ENCODE peak calls at places on chromosomes 13 and 19, in nine cellular contexts. One of them, this sample, is unnamed.

GRCh38 chr13:107864543-107865460 is 350.5 kb downstream of the LIG4 start:
- DNase-seq in K562: peak; percentile 84
- DNase-seq in WTC11: peak; percentile 35
- DNase-seq in GM20000: peak; percentile 34
- DNase-seq in Peyer's patch: no peak
- DNase-seq in colonic mucosa: no peak
- DNase-seq in endothelial cell: peak; percentile 58
- DNase-seq in tibial artery: no peak
- DNase-seq in suprapubic skin: no peak
- DNase-seq in this sample: no peak

GRCh38 chr19:16782719-16783118 is 46.5 kb upstream of the SIN3B start:
- DNase-seq in suprapubic skin: no peak
- DNase-seq in endothelial cell: no peak
- DNase-seq in WTC11: no peak
- DNase-seq in colonic mucosa: no peak
- DNase-seq in K562: no peak
- DNase-seq in GM20000: no peak
- DNase-seq in tibial artery: no peak
- DNase-seq in Peyer's patch: no peak
- DNase-seq in this sample: no peak

GRCh38 chr13:24698686-24699085 is 18.5 kb downstream of the ATP12A start:
- DNase-seq in endothelial cell: no peak
- DNase-seq in suprapubic skin: no peak
- DNase-seq in colonic mucosa: no peak
- DNase-seq in Peyer's patch: no peak
- DNase-seq in GM20000: no peak
- DNase-seq in tibial artery: no peak
- DNase-seq in K562: no peak
- DNase-seq in WTC11: no peak
- DNase-seq in this sample: no peak

GRCh38 chr13:99215466-99215865 is 14.8 kb downstream of the UBAC2 start:
- DNase-seq in endothelial cell: no peak
- DNase-seq in suprapubic skin: no peak
- DNase-seq in colonic mucosa: no peak
- DNase-seq in GM20000: no peak
- DNase-seq in K562: no peak
- DNase-seq in Peyer's patch: peak; percentile 77
- DNase-seq in tibial artery: no peak
- DNase-seq in WTC11: no peak
- DNase-seq in this sample: peak; percentile 60

GRCh38 chr13:69565334-69565733 is 542.3 kb upstream of the ATXN8OS start:
- DNase-seq in colonic mucosa: peak; percentile 20
- DNase-seq in tibial artery: no peak
- DNase-seq in Peyer's patch: no peak
- DNase-seq in endothelial cell: peak; percentile 31
- DNase-seq in WTC11: peak; percentile 34
- DNase-seq in K562: peak; percentile 7
- DNase-seq in GM20000: peak; percentile 10
- DNase-seq in suprapubic skin: no peak
- DNase-seq in this sample: no peak

GRCh38 chr19:55459950-55460657 is 1.3 kb downstream of the ISOC2 start:
- DNase-seq in WTC11: no peak
- DNase-seq in suprapubic skin: no peak
- DNase-seq in endothelial cell: no peak
- DNase-seq in K562: no peak
- DNase-seq in colonic mucosa: peak; percentile 46
- DNase-seq in GM20000: no peak
- DNase-seq in Peyer's patch: no peak
- DNase-seq in tibial artery: no peak
- DNase-seq in this sample: no peak

GRCh38 chr19:13134626-13135025 is 15.5 kb downstream of the STX10 start:
- DNase-seq in tibial artery: no peak
- DNase-seq in colonic mucosa: no peak
- DNase-seq in GM20000: no peak
- DNase-seq in suprapubic skin: no peak
- DNase-seq in K562: no peak
- DNase-seq in Peyer's patch: no peak
- DNase-seq in WTC11: no peak
- DNase-seq in endothelial cell: no peak
- DNase-seq in this sample: no peak

GRCh38 chr19:38580080-38580479 is 37.7 kb downstream of the MAP4K1 start:
- DNase-seq in K562: no peak
- DNase-seq in Peyer's patch: no peak
- DNase-seq in WTC11: no peak
- DNase-seq in suprapubic skin: no peak
- DNase-seq in tibial artery: no peak
- DNase-seq in endothelial cell: no peak
- DNase-seq in GM20000: no peak
- DNase-seq in colonic mucosa: no peak
- DNase-seq in this sample: no peak

GRCh38 chr13:26978081-26978860 is 193.3 kb downstream of the USP12 start:
- DNase-seq in endothelial cell: no peak
- DNase-seq in tibial artery: no peak
- DNase-seq in Peyer's patch: no peak
- DNase-seq in K562: no peak
- DNase-seq in GM20000: no peak
- DNase-seq in WTC11: peak; percentile 52
- DNase-seq in colonic mucosa: peak; percentile 75
- DNase-seq in suprapubic skin: no peak
- DNase-seq in this sample: no peak

GRCh38 chr13:103859952-103860351 is 793.7 kb upstream of the SLC10A2 start:
- DNase-seq in WTC11: no peak
- DNase-seq in K562: no peak
- DNase-seq in suprapubic skin: no peak
- DNase-seq in tibial artery: no peak
- DNase-seq in GM20000: no peak
- DNase-seq in endothelial cell: no peak
- DNase-seq in Peyer's patch: no peak
- DNase-seq in colonic mucosa: no peak
- DNase-seq in this sample: no peak

GRCh38 chr13:114027046-114027760 is 53.3 kb upstream of the C13orf46 start:
- DNase-seq in tibial artery: no peak
- DNase-seq in endothelial cell: no peak
- DNase-seq in Peyer's patch: no peak
- DNase-seq in WTC11: no peak
- DNase-seq in GM20000: no peak
- DNase-seq in K562: no peak
- DNase-seq in suprapubic skin: no peak
- DNase-seq in colonic mucosa: no peak
- DNase-seq in this sample: no peak

GRCh38 chr13:49643003-49643651 is 14.8 kb downstream of the ARL11 start:
- DNase-seq in endothelial cell: no peak
- DNase-seq in suprapubic skin: no peak
- DNase-seq in colonic mucosa: no peak
- DNase-seq in K562: no peak
- DNase-seq in Peyer's patch: no peak
- DNase-seq in tibial artery: no peak
- DNase-seq in WTC11: no peak
- DNase-seq in GM20000: no peak
- DNase-seq in this sample: no peak

GRCh38 chr13:84296386-84296785 is 414.1 kb upstream of the SLITRK1 start:
- DNase-seq in tibial artery: no peak
- DNase-seq in Peyer's patch: no peak
- DNase-seq in K562: no peak
- DNase-seq in colonic mucosa: no peak
- DNase-seq in suprapubic skin: no peak
- DNase-seq in GM20000: no peak
- DNase-seq in endothelial cell: no peak
- DNase-seq in WTC11: no peak
- DNase-seq in this sample: no peak

GRCh38 chr13:97573011-97573410 is 139.0 kb downstream of the RAP2A start:
- DNase-seq in K562: no peak
- DNase-seq in tibial artery: no peak
- DNase-seq in endothelial cell: no peak
- DNase-seq in WTC11: no peak
- DNase-seq in Peyer's patch: no peak
- DNase-seq in suprapubic skin: no peak
- DNase-seq in colonic mucosa: no peak
- DNase-seq in GM20000: no peak
- DNase-seq in this sample: no peak

DNA sequence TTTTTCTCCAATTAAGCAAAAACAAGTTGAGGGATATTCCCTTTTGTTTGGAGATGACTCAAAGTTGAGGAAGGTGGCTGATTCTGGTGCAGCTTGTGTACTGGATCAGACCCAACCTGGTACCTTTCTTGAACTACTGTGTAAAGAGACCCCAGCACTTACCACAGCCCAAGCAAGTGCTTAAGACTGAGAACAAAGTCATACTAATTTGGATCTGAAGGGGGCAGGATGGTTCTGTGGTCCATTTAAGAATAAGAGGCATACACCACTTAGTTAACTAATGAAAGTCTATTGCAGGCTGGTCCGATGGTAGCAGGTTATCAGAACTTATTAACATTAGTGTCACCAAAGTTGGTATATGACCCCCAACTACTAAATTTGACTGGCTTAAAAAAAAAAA is 6.3 kb downstream of the THSD1 start:
- DNase-seq in K562: no peak
- DNase-seq in GM20000: no peak
- DNase-seq in endothelial cell: no peak
- DNase-seq in suprapubic skin: no peak
- DNase-seq in Peyer's patch: no peak
- DNase-seq in colonic mucosa: no peak
- DNase-seq in WTC11: no peak
- DNase-seq in tibial artery: no peak
- DNase-seq in this sample: no peak
- TF ChIP-seq CTCF in K562: no peak
- TF ChIP-seq CTCF in GM20000: no peak
- TF ChIP-seq CTCF in endothelial cell: no peak
- TF ChIP-seq CTCF in suprapubic skin: no peak
- TF ChIP-seq CTCF in Peyer's patch: no peak
- TF ChIP-seq CTCF in colonic mucosa: no peak
- TF ChIP-seq CTCF in WTC11: no peak
- TF ChIP-seq CTCF in tibial artery: no peak
- TF ChIP-seq CTCF in this sample: no peak

GRCh38 chr13:45339399-45339798 is 1.6 kb downstream of the TPT1 start:
- DNase-seq in WTC11: no peak
- DNase-seq in endothelial cell: no peak
- DNase-seq in Peyer's patch: no peak
- DNase-seq in K562: no peak
- DNase-seq in tibial artery: no peak
- DNase-seq in suprapubic skin: no peak
- DNase-seq in GM20000: no peak
- DNase-seq in colonic mucosa: no peak
- DNase-seq in this sample: no peak

GRCh38 chr13:45339867-45340266 is 1.1 kb downstream of the TPT1 start:
- DNase-seq in K562: no peak
- DNase-seq in endothelial cell: no peak
- DNase-seq in GM20000: no peak
- DNase-seq in suprapubic skin: no peak
- DNase-seq in WTC11: no peak
- DNase-seq in tibial artery: no peak
- DNase-seq in colonic mucosa: no peak
- DNase-seq in Peyer's patch: no peak
- DNase-seq in this sample: no peak

GRCh38 chr13:45341799-45342584 is 1.0 kb upstream of the TPT1 start:
- DNase-seq in colonic mucosa: peak; percentile 66
- DNase-seq in WTC11: no peak
- DNase-seq in suprapubic skin: peak; percentile 84
- DNase-seq in endothelial cell: no peak
- DNase-seq in K562: no peak
- DNase-seq in GM20000: no peak
- DNase-seq in tibial artery: peak; percentile 77
- DNase-seq in Peyer's patch: peak; percentile 70
- DNase-seq in this sample: no peak

GRCh38 chr13:45341034-45341798 is at the start of gene TPT1:
- DNase-seq in tibial artery: peak; percentile 98
- DNase-seq in endothelial cell: peak; percentile 99
- DNase-seq in suprapubic skin: peak; percentile 100
- DNase-seq in WTC11: peak; percentile 98
- DNase-seq in Peyer's patch: peak; percentile 100
- DNase-seq in GM20000: peak; percentile 99
- DNase-seq in K562: peak; percentile 97
- DNase-seq in colonic mucosa: peak; percentile 100
- DNase-seq in this sample: peak; percentile 100

DNA sequence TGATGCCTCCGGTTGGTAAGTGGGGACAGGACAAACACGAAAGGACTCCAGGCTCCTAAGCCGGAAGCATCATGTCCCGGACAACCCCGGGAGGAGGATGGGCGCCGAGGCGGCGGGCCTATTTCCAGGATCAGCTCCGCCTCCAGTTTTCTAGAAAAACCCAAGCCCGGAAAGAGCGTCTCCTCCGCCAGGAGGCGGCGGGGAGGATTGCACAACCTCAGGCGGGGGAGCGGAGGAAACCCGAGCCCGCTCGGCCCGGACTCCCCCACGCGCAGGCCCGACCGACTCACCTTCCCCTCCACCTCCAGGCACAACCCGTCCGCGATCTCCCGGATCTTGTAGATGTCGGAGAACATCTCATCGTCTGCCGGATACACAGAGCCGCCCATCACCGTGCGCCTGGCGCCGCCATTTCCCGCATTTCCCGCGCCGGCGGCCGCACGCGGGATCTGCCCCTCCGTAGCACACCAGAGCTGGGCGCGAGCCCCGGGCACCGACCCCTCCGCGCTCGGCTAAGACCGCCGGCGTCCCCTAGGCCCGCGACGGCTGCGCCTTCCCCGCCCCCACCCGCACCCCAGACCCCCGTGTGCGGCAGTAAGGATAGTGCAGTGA is 455 bp downstream of the TPT1 start:
- DNase-seq in tibial artery: peak; percentile 88
- DNase-seq in suprapubic skin: peak; percentile 96
- DNase-seq in K562: peak; percentile 76
- DNase-seq in WTC11: peak; percentile 78
- DNase-seq in Peyer's patch: peak; percentile 92
- DNase-seq in colonic mucosa: peak; percentile 94
- DNase-seq in GM20000: peak; percentile 68
- DNase-seq in endothelial cell: peak; percentile 90
- DNase-seq in this sample: peak; percentile 95
- TF ChIP-seq CTCF in tibial artery: peak; percentile 65
- TF ChIP-seq CTCF in suprapubic skin: peak; percentile 62
- TF ChIP-seq CTCF in K562: peak; percentile 52
- TF ChIP-seq CTCF in WTC11: no peak
- TF ChIP-seq CTCF in Peyer's patch: peak; percentile 70
- TF ChIP-seq CTCF in colonic mucosa: peak; percentile 25
- TF ChIP-seq CTCF in GM20000: peak; percentile 22
- TF ChIP-seq CTCF in endothelial cell: peak; percentile 49
- TF ChIP-seq CTCF in this sample: peak; percentile 55

DNA sequence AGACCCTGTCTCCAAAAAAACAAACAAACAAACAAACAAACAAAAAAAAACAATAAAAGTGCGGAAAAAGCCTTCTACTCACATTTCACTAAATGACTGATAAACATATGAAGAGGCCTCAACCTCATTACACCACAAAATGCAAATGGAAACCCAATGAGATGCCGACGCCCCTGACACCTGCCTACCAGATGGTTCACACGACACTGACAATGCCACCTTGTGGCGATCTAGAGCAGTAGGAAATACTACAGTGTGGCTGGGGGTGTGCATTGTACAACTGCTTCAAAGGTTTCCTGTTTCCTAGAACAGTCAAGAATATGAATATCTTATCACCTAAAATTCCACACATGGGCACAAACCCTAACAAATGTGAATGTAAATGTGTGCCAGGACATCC is 14.0 kb downstream of the SCGB2B2 start:
- DNase-seq in Peyer's patch: no peak
- DNase-seq in suprapubic skin: no peak
- DNase-seq in GM20000: peak; percentile 47
- DNase-seq in WTC11: peak; percentile 60
- DNase-seq in K562: peak; percentile 37
- DNase-seq in endothelial cell: peak; percentile 29
- DNase-seq in tibial artery: no peak
- DNase-seq in colonic mucosa: no peak
- DNase-seq in this sample: no peak
- TF ChIP-seq CTCF in Peyer's patch: peak; percentile 15
- TF ChIP-seq CTCF in suprapubic skin: peak; percentile 18
- TF ChIP-seq CTCF in GM20000: peak; percentile 23
- TF ChIP-seq CTCF in WTC11: peak; percentile 44
- TF ChIP-seq CTCF in K562: peak; percentile 71
- TF ChIP-seq CTCF in endothelial cell: peak; percentile 35
- TF ChIP-seq CTCF in tibial artery: no peak
- TF ChIP-seq CTCF in colonic mucosa: no peak
- TF ChIP-seq CTCF in this sample: peak; percentile 26

GRCh38 chr19:40806385-40807146 is 7.6 kb downstream of the EGLN2 start:
- DNase-seq in suprapubic skin: peak; percentile 93
- DNase-seq in K562: peak; percentile 87
- DNase-seq in GM20000: peak; percentile 84
- DNase-seq in endothelial cell: peak; percentile 95
- DNase-seq in tibial artery: peak; percentile 91
- DNase-seq in colonic mucosa: peak; percentile 71
- DNase-seq in WTC11: peak; percentile 96
- DNase-seq in Peyer's patch: peak; percentile 87
- DNase-seq in this sample: peak; percentile 97
- TF ChIP-seq CTCF in suprapubic skin: peak; percentile 96
- TF ChIP-seq CTCF in K562: peak; percentile 85
- TF ChIP-seq CTCF in GM20000: peak; percentile 77
- TF ChIP-seq CTCF in endothelial cell: peak; percentile 73
- TF ChIP-seq CTCF in tibial artery: peak; percentile 82
- TF ChIP-seq CTCF in colonic mucosa: peak; percentile 73
- TF ChIP-seq CTCF in WTC11: peak; percentile 77
- TF ChIP-seq CTCF in Peyer's patch: peak; percentile 71
- TF ChIP-seq CTCF in this sample: peak; percentile 98